ENCODE peak calls at places on chromosomes 3 and 15, in six cellular contexts. R is CD4-positive, alpha-beta T cell; Y is tibial artery; V is heart right ventricle; N is colonic mucosa; H is neural progenitor cell. A is an unnamed sample.

GRCh38 chr15:88708256-88709054 is 69.6 kb downstream of the ISG20 start:
- DNase-seq in H (no peak), Y (no peak), V (peak), R (no peak), N (no peak), A (no peak)

GRCh38 chr3:196080517-196080841 is 1.4 kb downstream of the TFRC start:
- DNase-seq in V (no peak), H (no peak), R (no peak), N (peak), Y (no peak), A (no peak)

GRCh38 chr3:50502584-50503423 is 630 bp downstream of the CACNA2D2 start:
- DNase-seq in V (no peak), N (no peak), H (peak), R (no peak), Y (no peak), A (no peak)

GRCh38 chr3:16916840-16917239 is 32.1 kb downstream of the PLCL2 start:
- DNase-seq in H (no peak), N (no peak), V (no peak), R (no peak), Y (no peak), A (no peak)

GRCh38 chr15:60889506-60889905 is 339.6 kb downstream of the RORA start:
- DNase-seq in Y (no peak), V (no peak), R (no peak), N (no peak), H (no peak), A (no peak)

GRCh38 chr3:124577494-124578167 is 152.6 kb upstream of the UMPS start:
- DNase-seq in N (no peak), R (no peak), Y (no peak), V (no peak), H (no peak), A (no peak)

GRCh38 chr15:31328999-31329639 is 2.5 kb downstream of the KLF13 start:
- DNase-seq in N (peak), R (no peak), Y (no peak), V (no peak), H (peak), A (no peak)

GRCh38 chr15:33547876-33548275 is 237.1 kb downstream of the RYR3 start:
- DNase-seq in N (no peak), H (peak), R (no peak), V (no peak), Y (peak), A (no peak)

GRCh38 chr3:46719044-46719565 is 1.4 kb upstream of the PRSS50 start:
- DNase-seq in H (no peak), N (no peak), R (no peak), Y (no peak), V (no peak), A (no peak)

GRCh38 chr15:42385206-42385979 is 26.1 kb downstream of the CAPN3 start:
- DNase-seq in R (no peak), Y (no peak), V (no peak), N (peak), H (peak), A (no peak)

GRCh38 chr3:88041005-88041404 is 17.8 kb downstream of the CGGBP1 start:
- DNase-seq in Y (no peak), R (no peak), H (no peak), N (no peak), V (no peak), A (no peak)

GRCh38 chr3:98791341-98792325 is 28.5 kb downstream of the ST3GAL6 start:
- DNase-seq in H (no peak), N (no peak), R (no peak), V (no peak), Y (no peak), A (no peak)

GRCh38 chr15:35293353-35294130 is 208.4 kb upstream of the NANOGP8 start:
- DNase-seq in N (no peak), Y (no peak), H (no peak), V (no peak), R (no peak), A (no peak)

GRCh38 chr15:86538141-86538540 is 458.5 kb downstream of the AGBL1 start:
- DNase-seq in R (no peak), H (no peak), N (no peak), Y (no peak), V (no peak), A (no peak)

GRCh38 chr3:196122021-196122687 is 40.3 kb upstream of the TFRC start:
- DNase-seq in R (no peak), Y (no peak), N (no peak), V (no peak), H (no peak), A (no peak)

GRCh38 chr15:31554261-31554660 is 227.6 kb downstream of the KLF13 start:
- DNase-seq in R (no peak), V (peak), N (no peak), Y (peak), H (no peak), A (no peak)

GRCh38 chr15:51830279-51830806 is 890 bp downstream of the TMOD3 start:
- DNase-seq in Y (no peak), V (no peak), H (no peak), R (no peak), N (no peak), A (no peak)

GRCh38 chr3:175105066-175105465 is 245.9 kb downstream of the NAALADL2 start:
- DNase-seq in V (no peak), Y (no peak), N (no peak), H (no peak), R (no peak), A (no peak)

GRCh38 chr15:101538996-101539395 is 49.5 kb upstream of the PCSK6 start:
- DNase-seq in Y (no peak), N (peak), V (no peak), R (no peak), H (no peak), A (no peak)

GRCh38 chr3:89179355-89179997 is 72.1 kb downstream of the EPHA3 start:
- DNase-seq in N (no peak), Y (no peak), R (no peak), V (no peak), H (peak), A (no peak)

GRCh38 chr15:48559270-48559669 is 86.2 kb downstream of the FBN1 start:
- DNase-seq in V (no peak), Y (peak), N (no peak), R (no peak), H (peak), A (peak)

GRCh38 chr15:73321496-73322344 is 47.0 kb downstream of the HCN4 start:
- DNase-seq in V (no peak), N (no peak), H (peak), R (no peak), Y (no peak), A (no peak)

GRCh38 chr3:127228866-127229265 is 35.9 kb downstream of the PRR23E start:
- DNase-seq in N (no peak), Y (no peak), H (no peak), V (no peak), R (no peak), A (no peak)

GRCh38 chr3:10291139-10291500 is 1.6 kb downstream of the GHRL start:
- DNase-seq in Y (no peak), R (no peak), N (no peak), V (no peak), H (no peak), A (no peak)

GRCh38 chr15:74036271-74037170 is 42.0 kb downstream of the PML start:
- DNase-seq in Y (peak), V (peak), H (peak), N (peak), R (no peak), A (no peak)

GRCh38 chr3:9721015-9721697 is 10.4 kb upstream of the BRPF1 start:
- DNase-seq in N (no peak), R (no peak), Y (no peak), V (no peak), H (no peak), A (no peak)

GRCh38 chr3:192033246-192033645 is 572.3 kb downstream of the PYDC2 start:
- DNase-seq in R (no peak), H (peak), Y (no peak), V (no peak), N (no peak), A (no peak)

GRCh38 chr3:47225310-47225906 is 57.2 kb downstream of the KIF9 start:
- DNase-seq in Y (no peak), N (no peak), V (no peak), R (no peak), H (no peak), A (no peak)

GRCh38 chr3:27565201-27565827 is 81.1 kb upstream of the SLC4A7 start:
- DNase-seq in N (no peak), H (no peak), R (no peak), Y (no peak), V (no peak), A (no peak)

GRCh38 chr15:26066896-26067295 is 203.8 kb upstream of the ATP10A start:
- DNase-seq in N (no peak), R (no peak), V (no peak), H (no peak), Y (no peak), A (no peak)

GRCh38 chr3:69085543-69086132 is 901 bp downstream of the ARL6IP5 start:
- DNase-seq in N (peak), Y (no peak), H (peak), V (peak), R (no peak), A (no peak)

GRCh38 chr3:69086133-69086722 is 1.5 kb downstream of the ARL6IP5 start:
- DNase-seq in R (peak), N (peak), H (peak), Y (peak), V (peak), A (peak)

GRCh38 chr3:69082805-69083204 is 1.9 kb upstream of the ARL6IP5 start:
- DNase-seq in H (no peak), R (peak), Y (no peak), V (no peak), N (peak), A (no peak)

GRCh38 chr3:69084668-69085542 is at the start of gene ARL6IP5:
- DNase-seq in R (peak), Y (peak), H (peak), V (peak), N (peak), A (peak)

DNA sequence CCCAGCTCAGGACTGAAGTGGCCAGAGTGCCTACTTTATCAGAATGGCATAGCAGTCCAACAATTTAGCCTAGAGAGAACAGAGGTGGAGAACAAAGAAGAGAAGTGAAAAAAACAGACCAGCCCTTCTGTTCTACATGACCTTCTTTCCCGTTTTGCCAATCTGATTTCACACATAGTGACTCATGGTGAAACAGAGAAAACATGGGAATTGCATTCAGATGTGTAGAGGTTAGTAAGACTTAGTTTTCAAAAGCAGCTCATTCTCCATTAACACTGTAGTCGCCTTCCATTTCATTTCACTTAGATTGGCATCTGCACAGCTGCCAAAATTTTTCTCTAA is 440 bp upstream of the ARL6IP5 start:
- DNase-seq in Y (no peak), H (no peak), R (no peak), N (no peak), V (no peak), A (no peak)
- H3K27ac ChIP-seq in Y (peak), H (no peak), R (peak), N (peak), V (peak), A (peak)

GRCh38 chr3:113241292-113242033 is 30.1 kb downstream of the BOC start:
- DNase-seq in V (no peak), R (no peak), Y (no peak), N (no peak), H (peak), A (no peak)
- H3K27ac ChIP-seq in V (no peak), R (no peak), Y (no peak), N (no peak), H (no peak), A (no peak)

GRCh38 chr3:132161608-132162007 is 126.8 kb upstream of the CPNE4 start:
- DNase-seq in Y (no peak), N (no peak), R (no peak), H (peak), V (no peak), A (no peak)

GRCh38 chr3:132160218-132160617 is 125.4 kb upstream of the CPNE4 start:
- DNase-seq in H (no peak), Y (no peak), N (no peak), R (no peak), V (no peak), A (no peak)

GRCh38 chr3:132167870-132168269 is 133.1 kb upstream of the CPNE4 start:
- DNase-seq in H (no peak), V (no peak), Y (no peak), R (no peak), N (no peak), A (no peak)

GRCh38 chr3:132164469-132165092 is 129.8 kb upstream of the CPNE4 start:
- DNase-seq in Y (no peak), R (no peak), H (no peak), V (no peak), N (no peak), A (no peak)
- H3K27ac ChIP-seq in Y (no peak), R (no peak), H (no peak), V (no peak), N (no peak), A (no peak)

GRCh38 chr3:190092250-190092649 is 28.4 kb downstream of the P3H2 start:
- DNase-seq in H (peak), N (no peak), V (no peak), R (no peak), Y (no peak), A (no peak)

GRCh38 chr3:190096345-190096744 is 24.4 kb downstream of the P3H2 start:
- DNase-seq in R (no peak), V (no peak), Y (no peak), N (no peak), H (no peak), A (no peak)

GRCh38 chr3:190097025-190097424 is 23.7 kb downstream of the P3H2 start:
- DNase-seq in H (no peak), Y (no peak), R (no peak), N (no peak), V (no peak), A (no peak)

GRCh38 chr3:190097617-190098016 is 23.1 kb downstream of the P3H2 start:
- DNase-seq in N (no peak), Y (no peak), R (no peak), V (no peak), H (peak), A (no peak)

DNA sequence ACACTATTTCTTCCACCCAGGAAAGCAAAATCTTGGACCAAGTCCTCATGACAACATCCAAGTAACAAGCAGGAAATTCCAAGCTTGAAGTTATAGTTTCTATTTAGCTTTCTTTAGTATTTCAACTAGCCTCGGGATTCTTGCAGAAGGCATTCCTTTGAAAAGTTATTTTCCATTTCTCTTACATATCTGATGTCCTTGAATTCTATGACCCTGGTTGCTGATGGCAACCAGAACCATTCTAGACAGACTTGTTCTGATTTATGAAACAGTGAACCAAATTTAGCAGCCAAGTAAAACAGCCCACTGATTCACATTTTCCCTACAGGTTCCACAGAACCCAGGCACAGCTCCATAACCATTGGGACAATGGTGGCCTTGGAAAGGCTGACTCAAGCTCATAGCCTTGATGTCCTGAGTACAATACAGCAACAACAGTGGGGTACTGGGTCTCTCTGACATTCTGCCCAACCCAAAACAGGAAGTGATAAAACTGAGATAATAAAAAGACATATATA is 26.4 kb downstream of the P3H2 start:
- DNase-seq in Y (no peak), R (no peak), H (no peak), N (no peak), V (no peak), A (peak)
- H3K27ac ChIP-seq in Y (peak), R (no peak), H (no peak), N (no peak), V (no peak), A (peak)

GRCh38 chr15:93024716-93025624 is 64.0 kb downstream of the RGMA start:
- DNase-seq in V (no peak), Y (no peak), N (no peak), H (no peak), R (no peak), A (no peak)
- H3K27ac ChIP-seq in V (no peak), Y (peak), N (no peak), H (no peak), R (no peak), A (peak)

GRCh38 chr3:101784850-101785613 is 6.0 kb downstream of the NXPE3 start:
- DNase-seq in V (no peak), Y (no peak), R (no peak), N (no peak), H (no peak), A (no peak)
- H3K27ac ChIP-seq in V (peak), Y (no peak), R (peak), N (peak), H (no peak), A (no peak)

GRCh38 chr15:56244811-56245576 is 1.3 kb upstream of the RFX7 start:
- DNase-seq in H (peak), R (peak), Y (no peak), N (peak), V (peak), A (no peak)
- H3K27ac ChIP-seq in H (no peak), R (peak), Y (peak), N (peak), V (peak), A (peak)

GRCh38 chr3:51682526-51682925 is 11.5 kb downstream of the TEX264 start:
- DNase-seq in R (no peak), V (no peak), Y (no peak), N (no peak), H (no peak), A (no peak)

GRCh38 chr3:51681453-51681852 is 10.4 kb downstream of the TEX264 start:
- DNase-seq in Y (peak), H (no peak), R (peak), V (no peak), N (peak), A (no peak)

GRCh38 chr3:51680663-51681230 is 9.7 kb downstream of the TEX264 start:
- DNase-seq in N (peak), H (no peak), V (no peak), Y (no peak), R (no peak), A (no peak)

GRCh38 chr3:51683566-51683965 is 12.5 kb downstream of the TEX264 start:
- DNase-seq in Y (no peak), R (no peak), N (no peak), V (no peak), H (no peak), A (no peak)

GRCh38 chr3:51682079-51682478 is 11.0 kb downstream of the TEX264 start:
- DNase-seq in V (no peak), R (peak), Y (peak), H (peak), N (peak), A (no peak)
- H3K27ac ChIP-seq in V (peak), R (peak), Y (no peak), H (no peak), N (peak), A (no peak)

DNA sequence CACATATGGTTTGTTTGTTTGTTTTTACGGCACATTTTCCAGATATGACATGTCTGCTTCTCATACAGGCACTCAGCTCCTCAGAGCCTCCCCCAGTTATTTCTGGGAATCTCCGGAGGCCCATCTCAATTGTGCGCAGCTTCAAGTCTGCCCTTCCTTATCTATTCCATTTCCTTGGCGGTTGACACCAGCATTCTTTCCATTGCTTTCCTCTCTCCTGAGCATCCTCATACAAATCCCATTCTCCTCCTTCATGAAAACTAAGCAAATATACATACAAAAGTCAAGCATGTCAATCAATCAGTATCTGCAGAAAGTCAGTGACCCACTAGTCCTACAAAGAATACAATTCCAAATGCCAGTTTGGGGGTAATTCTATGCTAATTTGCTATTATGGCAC is 166.7 kb downstream of the SQOR start:
- DNase-seq in N (no peak), Y (no peak), V (no peak), H (no peak), R (no peak), A (no peak)
- H3K27ac ChIP-seq in N (no peak), Y (no peak), V (no peak), H (no peak), R (no peak), A (no peak)